ENCODE peak calls at places on chromosome 1, in five cellular contexts. One of them, this sample, is unnamed.
A peak's percentile ranks its signal among the peaks of the same experiment; 100 is the strongest.

GRCh38 chr1:18091660-18092446 is 15.7 kb upstream of the IGSF21 start:
- DNase-seq in ovary: no peak
- DNase-seq in body of pancreas: no peak
- DNase-seq in transverse colon: no peak
- DNase-seq in H9: no peak
- DNase-seq in this sample: no peak

GRCh38 chr1:149903836-149904491 is 4.6 kb downstream of the BOLA1 start:
- DNase-seq in ovary: no peak
- DNase-seq in H9: peak; percentile 59
- DNase-seq in transverse colon: no peak
- DNase-seq in body of pancreas: no peak
- DNase-seq in this sample: no peak

GRCh38 chr1:22636369-22636768 is at the start of gene C1QA:
- DNase-seq in H9: no peak
- DNase-seq in body of pancreas: no peak
- DNase-seq in transverse colon: peak; percentile 41
- DNase-seq in ovary: no peak
- DNase-seq in this sample: peak; percentile 46

GRCh38 chr1:115086176-115086830 is 3.0 kb downstream of the TSPAN2 start:
- DNase-seq in transverse colon: no peak
- DNase-seq in body of pancreas: no peak
- DNase-seq in H9: no peak
- DNase-seq in ovary: no peak
- DNase-seq in this sample: no peak

GRCh38 chr1:155455588-155456195 is 106.9 kb downstream of the ASH1L start:
- DNase-seq in ovary: no peak
- DNase-seq in transverse colon: no peak
- DNase-seq in H9: no peak
- DNase-seq in body of pancreas: no peak
- DNase-seq in this sample: no peak

GRCh38 chr1:22709227-22709626 is 1.4 kb upstream of the EPHB2 start:
- DNase-seq in H9: peak; percentile 65
- DNase-seq in transverse colon: no peak
- DNase-seq in ovary: no peak
- DNase-seq in body of pancreas: no peak
- DNase-seq in this sample: no peak

GRCh38 chr1:37485902-37486679 is 11.7 kb downstream of the ZC3H12A start:
- DNase-seq in body of pancreas: no peak
- DNase-seq in H9: no peak
- DNase-seq in ovary: no peak
- DNase-seq in transverse colon: no peak
- DNase-seq in this sample: no peak

GRCh38 chr1:154497026-154497806 is 4.8 kb upstream of the TDRD10 start:
- DNase-seq in H9: no peak
- DNase-seq in ovary: no peak
- DNase-seq in transverse colon: no peak
- DNase-seq in body of pancreas: no peak
- DNase-seq in this sample: no peak

GRCh38 chr1:99590578-99591209 is 55.2 kb upstream of the PALMD start:
- DNase-seq in ovary: no peak
- DNase-seq in H9: no peak
- DNase-seq in transverse colon: no peak
- DNase-seq in body of pancreas: no peak
- DNase-seq in this sample: no peak

GRCh38 chr1:172417552-172417951 is 2.9 kb upstream of the C1orf105 start:
- DNase-seq in H9: no peak
- DNase-seq in ovary: no peak
- DNase-seq in body of pancreas: no peak
- DNase-seq in transverse colon: no peak
- DNase-seq in this sample: no peak

GRCh38 chr1:54865238-54866073 is 21.5 kb downstream of the DHCR24 start:
- DNase-seq in H9: peak; percentile 18
- DNase-seq in ovary: no peak
- DNase-seq in body of pancreas: no peak
- DNase-seq in transverse colon: no peak
- DNase-seq in this sample: no peak

GRCh38 chr1:232641507-232641906 is 11.6 kb upstream of the SIPA1L2 start:
- DNase-seq in ovary: no peak
- DNase-seq in H9: no peak
- DNase-seq in body of pancreas: no peak
- DNase-seq in transverse colon: no peak
- DNase-seq in this sample: no peak

GRCh38 chr1:4018721-4019521 is 118.8 kb upstream of the C1orf174 start:
- DNase-seq in transverse colon: no peak
- DNase-seq in body of pancreas: no peak
- DNase-seq in ovary: no peak
- DNase-seq in H9: no peak
- DNase-seq in this sample: no peak

GRCh38 chr1:232705815-232706575 is 76.1 kb upstream of the SIPA1L2 start:
- DNase-seq in H9: no peak
- DNase-seq in body of pancreas: no peak
- DNase-seq in transverse colon: no peak
- DNase-seq in ovary: no peak
- DNase-seq in this sample: peak; percentile 27

GRCh38 chr1:212479188-212479587 is 46.5 kb downstream of the NENF start:
- DNase-seq in ovary: no peak
- DNase-seq in transverse colon: no peak
- DNase-seq in body of pancreas: no peak
- DNase-seq in H9: no peak
- DNase-seq in this sample: no peak

GRCh38 chr1:82227286-82227685 is 426.6 kb downstream of the ADGRL2 start:
- DNase-seq in ovary: no peak
- DNase-seq in body of pancreas: no peak
- DNase-seq in H9: no peak
- DNase-seq in transverse colon: no peak
- DNase-seq in this sample: no peak

GRCh38 chr1:30419246-30419720 is 304.1 kb downstream of the MATN1 start:
- DNase-seq in transverse colon: no peak
- DNase-seq in body of pancreas: no peak
- DNase-seq in ovary: no peak
- DNase-seq in H9: peak; percentile 16
- DNase-seq in this sample: no peak

GRCh38 chr1:44405804-44406743 is 1.0 kb downstream of the RNF220 start:
- DNase-seq in body of pancreas: no peak
- DNase-seq in transverse colon: no peak
- DNase-seq in H9: peak; percentile 54
- DNase-seq in ovary: no peak
- DNase-seq in this sample: peak; percentile 25

GRCh38 chr1:6127587-6128163 is 52.4 kb downstream of the CHD5 start:
- DNase-seq in ovary: peak; percentile 78
- DNase-seq in transverse colon: peak; percentile 77
- DNase-seq in body of pancreas: peak; percentile 63
- DNase-seq in H9: peak; percentile 91
- DNase-seq in this sample: peak; percentile 90

GRCh38 chr1:58883037-58883887 is 99.4 kb upstream of the JUN start:
- DNase-seq in H9: no peak
- DNase-seq in body of pancreas: peak; percentile 70
- DNase-seq in ovary: no peak
- DNase-seq in transverse colon: peak; percentile 72
- DNase-seq in this sample: peak; percentile 68

GRCh38 chr1:116205941-116206679 is 94.9 kb downstream of the MAB21L3 start:
- DNase-seq in transverse colon: no peak
- DNase-seq in body of pancreas: no peak
- DNase-seq in H9: no peak
- DNase-seq in ovary: no peak
- DNase-seq in this sample: no peak
- H3K4me1 ChIP-seq in transverse colon: peaks cover 14% of the 10 kb centered on the region
- H3K4me1 ChIP-seq in body of pancreas: peaks cover 5% of the 10 kb centered on the region
- H3K4me1 ChIP-seq in H9: no peaks in the 10 kb centered on the region
- H3K4me1 ChIP-seq in ovary: no peaks in the 10 kb centered on the region
- H3K4me1 ChIP-seq in this sample: peaks cover 3% of the 10 kb centered on the region

DNA sequence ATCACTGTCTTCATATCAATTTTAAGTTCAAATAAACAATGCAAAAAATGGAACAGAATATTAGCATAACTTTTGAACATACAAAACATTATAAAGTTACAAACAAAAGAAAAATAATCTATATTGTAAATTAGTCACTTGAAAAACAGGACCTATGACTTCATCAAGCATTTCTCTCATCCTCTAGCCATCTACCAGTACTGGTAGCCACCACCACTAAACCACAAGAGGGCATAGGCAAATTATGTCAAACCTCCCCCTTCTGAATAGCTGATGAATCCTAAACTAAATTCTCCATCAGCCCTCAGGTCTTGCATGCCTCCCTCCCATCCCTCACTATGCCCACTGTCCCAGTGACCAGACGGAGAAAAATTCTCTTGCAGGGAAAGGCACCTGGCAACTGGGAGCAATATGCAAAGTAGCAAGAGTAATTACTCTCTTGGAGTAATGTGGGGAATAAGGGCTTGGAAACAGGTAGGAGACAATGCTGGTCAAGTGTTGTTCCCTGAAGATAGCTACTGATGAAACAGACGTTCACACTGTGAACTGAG is 37.1 kb downstream of the SSX2IP start:
- DNase-seq in body of pancreas: no peak
- DNase-seq in ovary: no peak
- DNase-seq in H9: no peak
- DNase-seq in transverse colon: no peak
- DNase-seq in this sample: no peak
- TF ChIP-seq CTCF in body of pancreas: no peak
- TF ChIP-seq CTCF in ovary: no peak
- TF ChIP-seq CTCF in H9: peak; percentile 31
- TF ChIP-seq CTCF in transverse colon: no peak
- TF ChIP-seq CTCF in this sample: no peak

GRCh38 chr1:152313970-152314369 is 11.1 kb downstream of the FLG start:
- DNase-seq in H9: no peak
- DNase-seq in transverse colon: no peak
- DNase-seq in body of pancreas: no peak
- DNase-seq in ovary: no peak
- DNase-seq in this sample: no peak

GRCh38 chr1:152309955-152310354 is 15.1 kb downstream of the FLG start:
- DNase-seq in H9: no peak
- DNase-seq in body of pancreas: no peak
- DNase-seq in transverse colon: no peak
- DNase-seq in ovary: no peak
- DNase-seq in this sample: no peak

DNA sequence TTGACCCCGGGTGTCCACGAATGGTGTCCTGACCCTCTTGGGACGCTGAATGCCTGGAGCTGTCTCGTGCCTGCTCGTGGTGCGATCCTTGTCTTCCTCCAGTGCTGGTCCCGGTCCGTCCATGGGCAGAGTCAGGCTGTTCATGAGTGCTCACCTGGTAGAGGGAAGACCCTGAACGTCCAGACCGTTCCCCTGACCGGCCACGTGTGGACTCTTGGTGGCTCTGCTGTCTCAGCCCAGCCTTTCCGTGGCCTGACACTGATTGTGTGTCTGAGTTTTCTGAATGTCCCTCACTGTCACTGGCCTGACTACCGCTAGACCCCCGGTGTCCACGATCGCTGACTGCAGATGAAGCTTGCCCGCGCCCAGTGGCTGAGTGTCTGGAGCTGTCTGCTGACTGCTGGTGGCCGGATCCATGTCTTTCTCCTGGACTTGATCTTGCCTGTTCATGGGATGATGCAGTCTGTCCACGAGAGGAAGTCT is 11.7 kb downstream of the FLG start:
- DNase-seq in body of pancreas: no peak
- DNase-seq in transverse colon: no peak
- DNase-seq in ovary: no peak
- DNase-seq in H9: no peak
- DNase-seq in this sample: no peak
- H3K9me3 ChIP-seq in body of pancreas: no peaks in the 10 kb centered on the region
- H3K9me3 ChIP-seq in transverse colon: no peaks in the 10 kb centered on the region
- H3K9me3 ChIP-seq in ovary: no peaks in the 10 kb centered on the region
- H3K9me3 ChIP-seq in H9: peaks cover 85% of the 10 kb centered on the region
- H3K9me3 ChIP-seq in this sample: peaks cover 2% of the 10 kb centered on the region

DNA sequence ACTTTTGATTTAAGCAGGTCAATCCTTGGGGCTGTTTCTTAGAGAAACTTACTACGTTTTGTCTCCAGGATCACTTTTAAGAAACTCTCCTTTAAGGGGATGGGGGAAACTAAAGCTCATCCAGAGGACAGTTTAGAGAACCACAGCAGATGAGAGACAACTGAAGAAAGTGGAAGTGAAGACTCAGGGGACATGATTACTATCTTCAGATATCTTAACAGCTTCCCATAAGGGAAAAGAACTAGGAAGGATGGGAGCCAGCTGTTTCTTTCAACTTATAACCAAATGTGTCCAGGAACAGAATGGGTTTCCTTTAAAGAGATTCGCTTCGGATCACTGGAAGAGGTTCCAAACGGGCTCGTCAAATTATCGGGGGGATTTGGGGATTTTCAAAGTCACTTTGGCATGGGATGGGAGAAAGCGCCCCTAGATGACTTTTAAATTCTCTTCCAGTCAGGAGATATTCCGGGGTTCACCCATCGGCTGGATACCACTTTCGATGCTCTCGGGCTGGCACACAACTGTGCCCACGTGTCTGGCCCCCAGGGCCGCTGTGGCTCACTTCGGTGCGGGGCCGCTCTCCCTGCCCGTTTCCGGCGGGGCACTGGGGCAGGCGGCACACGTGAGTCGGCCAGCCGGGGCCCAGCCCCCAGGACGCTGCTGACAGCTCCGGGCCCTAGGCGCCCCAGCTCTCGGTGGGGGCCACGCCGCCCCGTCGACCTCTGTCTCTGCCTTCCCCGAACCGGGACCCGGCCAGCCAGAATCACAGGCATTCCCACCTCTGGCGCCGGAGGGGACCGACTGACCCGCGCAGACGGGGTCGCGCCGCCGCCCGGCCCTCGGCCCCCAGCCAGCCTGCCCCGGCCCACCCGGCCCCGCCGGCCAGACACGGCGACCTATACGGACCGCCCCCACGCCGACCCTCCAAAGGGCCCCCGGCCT is 1.0 kb downstream of the SCMH1 start:
- DNase-seq in H9: peak; percentile 61
- DNase-seq in body of pancreas: peak; percentile 59
- DNase-seq in ovary: peak; percentile 73
- DNase-seq in transverse colon: peak; percentile 76
- DNase-seq in this sample: peak; percentile 80
- H3K4me1 ChIP-seq in H9: peaks cover 2% of the 10 kb centered on the region
- H3K4me1 ChIP-seq in body of pancreas: peaks cover 63% of the 10 kb centered on the region
- H3K4me1 ChIP-seq in ovary: peaks cover 5% of the 10 kb centered on the region
- H3K4me1 ChIP-seq in transverse colon: peaks cover 51% of the 10 kb centered on the region
- H3K4me1 ChIP-seq in this sample: peaks cover 6% of the 10 kb centered on the region

GRCh38 chr1:79362470-79362869 is 355.9 kb upstream of the ADGRL4 start:
- DNase-seq in body of pancreas: no peak
- DNase-seq in transverse colon: no peak
- DNase-seq in H9: no peak
- DNase-seq in ovary: no peak
- DNase-seq in this sample: no peak
- TF ChIP-seq CTCF in body of pancreas: no peak
- TF ChIP-seq CTCF in transverse colon: no peak
- TF ChIP-seq CTCF in H9: peak; percentile 45
- TF ChIP-seq CTCF in ovary: no peak
- TF ChIP-seq CTCF in this sample: no peak

DNA sequence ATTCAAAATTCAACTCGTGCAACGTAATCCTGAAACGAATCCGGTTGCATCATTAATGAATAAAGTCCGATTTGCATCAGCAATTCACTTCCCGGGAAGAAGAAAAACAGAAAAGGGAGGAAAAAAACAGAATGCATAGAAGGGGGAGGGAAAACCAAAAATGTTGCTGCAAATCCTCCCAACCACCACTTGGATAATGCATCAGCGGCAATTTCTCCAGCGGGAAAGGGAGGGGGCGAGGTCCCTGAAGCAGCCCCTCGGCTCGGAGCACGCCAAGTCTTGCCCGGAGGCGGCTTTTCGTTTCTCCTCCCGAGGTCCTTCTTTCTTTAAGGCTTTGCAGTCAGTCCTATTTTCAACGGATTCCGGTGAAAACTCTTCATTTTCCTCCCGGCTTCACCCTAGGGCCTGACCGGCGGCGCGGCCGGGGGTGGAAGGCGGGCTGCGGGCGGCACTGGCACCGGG is 720 bp downstream of the CDC42BPA start:
- DNase-seq in transverse colon: peak; percentile 39
- DNase-seq in H9: peak; percentile 71
- DNase-seq in ovary: peak; percentile 57
- DNase-seq in body of pancreas: peak; percentile 40
- DNase-seq in this sample: no peak
- H3K9me3 ChIP-seq in transverse colon: no peaks in the 10 kb centered on the region
- H3K9me3 ChIP-seq in H9: no peaks in the 10 kb centered on the region
- H3K9me3 ChIP-seq in ovary: no peaks in the 10 kb centered on the region
- H3K9me3 ChIP-seq in body of pancreas: no peaks in the 10 kb centered on the region
- H3K9me3 ChIP-seq in this sample: no peaks in the 10 kb centered on the region